ENCODE peak calls at places on chromosomes 5 and 9, in seven cellular contexts. X is lower lobe of right lung; A is adrenal gland; N is choroid plexus epithelial cell; R is fibroblast of the aortic adventitia; F is nephron progenitor cell; V is CD4-positive, alpha-beta T cell. H is an unnamed sample.

GRCh38 chr5:41508186-41508585 is 2.2 kb downstream of the PLCXD3 start:
- DNase-seq in R (no peak), F (no peak), X (no peak), V (no peak), N (no peak), A (no peak), H (no peak)

GRCh38 chr5:173056783-173057061 is 570 bp downstream of the CREBRF start:
- DNase-seq in V (peak; percentile 81), R (no peak), A (peak; percentile 91), X (no peak), N (no peak), F (peak; percentile 82), H (no peak)

GRCh38 chr9:14419302-14419937 is 105.5 kb upstream of the NFIB start:
- DNase-seq in V (no peak), R (no peak), F (no peak), N (no peak), X (no peak), A (no peak), H (no peak)

GRCh38 chr5:4941957-4942830 is 197.9 kb upstream of the ADAMTS16 start:
- DNase-seq in A (no peak), N (no peak), R (no peak), F (peak; percentile 74), V (no peak), X (peak; percentile 48), H (no peak)

GRCh38 chr5:125056641-125057345 is 310.4 kb upstream of the ZNF608 start:
- DNase-seq in X (no peak), A (no peak), V (no peak), F (no peak), N (no peak), R (no peak), H (no peak)

GRCh38 chr9:117411547-117411946 is 3.3 kb downstream of the ASTN2 start:
- DNase-seq in V (no peak), X (no peak), F (peak; percentile 70), R (peak; percentile 0), A (peak; percentile 26), N (peak; percentile 42), H (no peak)

GRCh38 chr9:134253596-134254205 is 72.6 kb upstream of the RXRA start:
- DNase-seq in N (no peak), V (no peak), F (no peak), R (peak; percentile 42), X (no peak), A (peak; percentile 55), H (no peak)

GRCh38 chr9:70510157-70510770 is 95.8 kb upstream of the KLF9 start:
- DNase-seq in N (peak; percentile 55), A (peak; percentile 36), V (no peak), R (no peak), F (peak; percentile 39), X (peak; percentile 59), H (no peak)

GRCh38 chr5:6633469-6634326 is 458 bp downstream of the SRD5A1 start:
- DNase-seq in A (no peak), R (peak; percentile 20), N (peak; percentile 35), V (no peak), F (peak; percentile 72), X (no peak), H (peak; percentile 76)

GRCh38 chr5:108418172-108418571 is 36.3 kb upstream of the FBXL17 start:
- DNase-seq in R (no peak), A (no peak), X (no peak), V (no peak), N (no peak), F (no peak), H (no peak)

GRCh38 chr5:23033864-23034263 is 180.7 kb upstream of the CDH12 start:
- DNase-seq in R (no peak), F (no peak), N (no peak), X (no peak), A (no peak), V (no peak), H (no peak)

GRCh38 chr5:177431317-177432142 is 5.1 kb downstream of the GRK6 start:
- DNase-seq in X (peak; percentile 75), F (no peak), N (no peak), V (peak; percentile 64), A (no peak), R (no peak), H (no peak)

DNA sequence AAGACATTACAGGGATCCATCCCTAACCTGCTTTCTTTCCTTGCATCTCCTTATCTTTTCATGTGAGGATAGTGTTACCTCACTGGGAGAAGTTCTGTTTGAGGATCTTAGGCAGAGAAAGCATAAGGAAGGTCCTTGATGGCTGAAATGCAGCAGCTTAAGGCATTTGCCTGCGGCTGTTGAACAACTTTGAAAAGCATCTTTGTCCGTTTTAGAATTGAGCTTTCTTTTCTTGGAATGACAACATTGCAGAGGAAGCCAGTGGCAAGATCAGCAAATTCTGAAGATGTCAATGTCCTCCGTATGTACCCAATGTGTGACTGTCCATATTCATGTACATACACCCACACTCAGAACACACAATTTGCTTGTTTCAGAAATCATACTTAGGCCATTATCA is 436.2 kb downstream of the GABRG2 start:
- DNase-seq in F (no peak), R (no peak), V (no peak), A (no peak), X (no peak), N (no peak), H (no peak)
- TF ChIP-seq CTCF in F (no peak), R (no peak), V (no peak), A (no peak), X (no peak), N (no peak), H (no peak)

GRCh38 chr5:142000176-142000575 is 12.7 kb downstream of the GNPDA1 start:
- DNase-seq in A (no peak), V (no peak), N (no peak), X (no peak), R (no peak), F (no peak), H (no peak)

GRCh38 chr5:141997358-141998006 is 15.3 kb downstream of the GNPDA1 start:
- DNase-seq in V (no peak), X (no peak), A (no peak), N (no peak), R (no peak), F (no peak), H (no peak)

GRCh38 chr5:141995656-141996055 is 17.2 kb downstream of the GNPDA1 start:
- DNase-seq in N (no peak), R (no peak), F (no peak), X (no peak), A (no peak), V (no peak), H (no peak)

GRCh38 chr5:142003266-142003800 is 9.5 kb downstream of the GNPDA1 start:
- DNase-seq in N (no peak), V (no peak), R (no peak), A (no peak), X (no peak), F (no peak), H (no peak)

DNA sequence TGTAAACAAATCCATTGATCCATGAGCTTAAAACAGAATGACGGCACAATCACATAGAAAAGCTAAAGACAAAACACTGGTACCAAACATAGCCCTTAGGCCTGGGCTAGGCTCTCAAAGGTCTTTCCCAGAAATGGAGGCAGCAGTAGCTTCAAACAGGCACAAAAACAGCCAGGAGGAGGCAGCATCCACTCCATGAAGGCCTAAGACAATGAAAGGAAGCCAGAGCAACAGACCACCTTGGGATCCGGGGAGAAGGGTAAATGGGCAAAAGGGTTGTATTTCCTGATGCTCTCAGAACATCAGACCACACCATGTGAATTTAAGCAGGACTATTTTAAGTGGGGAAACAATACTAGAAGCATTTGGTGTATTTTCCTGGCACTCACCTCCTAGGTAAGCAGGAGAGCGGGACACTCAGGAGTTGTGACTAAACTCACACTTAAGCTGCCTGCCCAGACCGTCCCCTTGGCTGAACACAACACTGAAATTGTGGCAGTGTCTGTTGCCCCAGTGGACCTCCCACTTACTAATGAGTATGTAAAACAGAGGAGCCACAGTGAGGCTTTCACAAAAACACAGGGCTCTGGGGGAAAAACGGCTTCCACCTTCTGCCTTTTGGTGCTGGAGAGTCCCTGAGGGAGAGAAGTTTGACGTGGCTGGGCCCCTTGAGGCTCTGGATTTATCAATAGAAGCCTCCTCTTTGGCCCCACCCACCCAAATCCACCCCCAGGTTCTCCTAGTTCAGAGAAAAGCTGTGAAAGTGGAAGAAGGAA is 11.9 kb downstream of the GNPDA1 start:
- DNase-seq in F (no peak), R (peak; percentile 18), N (peak; percentile 41), X (no peak), A (no peak), V (no peak), H (no peak)
- TF ChIP-seq CTCF in F (peak; percentile 28), R (peak; percentile 35), N (peak; percentile 63), X (peak; percentile 22), A (peak; percentile 5), V (peak; percentile 37), H (peak; percentile 53)

GRCh38 chr5:168772466-168772961 is 193.3 kb upstream of the PANK3 start:
- DNase-seq in X (no peak), F (no peak), V (no peak), A (no peak), N (no peak), R (no peak), H (no peak)

GRCh38 chr5:168770996-168771395 is 191.8 kb upstream of the PANK3 start:
- DNase-seq in F (no peak), R (no peak), A (peak; percentile 72), X (no peak), N (no peak), V (no peak), H (no peak)

GRCh38 chr5:168770036-168770498 is 190.9 kb upstream of the PANK3 start:
- DNase-seq in X (no peak), F (no peak), R (no peak), V (no peak), N (no peak), A (no peak), H (no peak)

GRCh38 chr5:168773231-168773630 is 194.1 kb upstream of the PANK3 start:
- DNase-seq in X (no peak), F (no peak), A (no peak), N (no peak), R (no peak), V (no peak), H (no peak)

GRCh38 chr5:168771698-168772097 is 192.5 kb upstream of the PANK3 start:
- DNase-seq in N (no peak), A (no peak), X (no peak), V (no peak), F (no peak), R (no peak), H (no peak)
- TF ChIP-seq CTCF in N (no peak), A (no peak), X (no peak), V (no peak), F (no peak), R (peak; percentile 18), H (no peak)

DNA sequence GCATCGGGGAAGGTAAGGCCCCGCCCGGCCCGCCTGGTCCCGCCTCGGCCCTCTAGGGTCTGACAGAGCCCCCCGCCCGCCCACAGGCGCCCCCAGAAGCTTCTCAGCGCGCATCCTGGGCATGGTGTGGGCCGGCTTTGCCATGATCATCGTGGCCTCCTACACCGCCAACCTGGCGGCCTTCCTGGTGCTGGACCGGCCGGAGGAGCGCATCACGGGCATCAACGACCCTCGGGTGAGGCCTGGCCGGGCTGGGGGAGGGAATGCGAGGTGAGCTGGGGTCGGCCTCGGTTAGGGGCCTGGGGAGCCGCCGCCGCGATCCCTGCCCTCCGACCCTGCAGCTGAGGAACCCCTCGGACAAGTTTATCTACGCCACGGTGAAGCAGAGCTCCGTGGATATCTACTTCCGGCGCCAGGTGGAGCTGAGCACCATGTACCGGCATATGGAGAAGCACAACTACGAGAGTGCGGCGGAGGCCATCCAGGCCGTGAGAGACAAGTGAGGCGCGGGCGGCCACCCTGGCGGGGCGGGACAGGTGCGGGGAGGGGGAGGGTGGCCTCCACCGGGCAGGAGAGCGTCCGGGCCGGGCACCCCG is 7.2 kb downstream of the LRRC26 start:
- DNase-seq in V (no peak), R (no peak), A (no peak), F (peak; percentile 40), X (no peak), N (no peak), H (no peak)
- TF ChIP-seq CTCF in V (no peak), R (no peak), A (no peak), F (no peak), X (peak; percentile 14), N (no peak), H (no peak)

GRCh38 chr9:129208191-129209091 is 30.4 kb upstream of the IER5L start:
- DNase-seq in N (no peak), R (no peak), X (no peak), F (peak; percentile 64), V (peak; percentile 51), A (no peak), H (no peak)
- TF ChIP-seq CTCF in N (no peak), R (no peak), X (no peak), F (no peak), V (no peak), A (no peak), H (no peak)